ENCODE peak calls at places on chromosomes 11 and 22, in five cellular contexts. E is heart right ventricle, G is Peyer's patch, U is body of pancreas, J is A549. F is an unnamed sample.

GRCh38 chr22:49195636-49196035 is 632.0 kb downstream of the BRD1 start:
- DNase-seq in J (no peak), E (no peak), U (no peak), G (peak; percentile 37), F (no peak)

GRCh38 chr22:50622723-50623327 is 5.1 kb downstream of the ARSA start:
- DNase-seq in U (peak; percentile 96), G (peak; percentile 95), J (no peak), E (no peak), F (peak; percentile 79)

GRCh38 chr11:63404536-63404935 is 35.0 kb downstream of the SLC22A9 start:
- DNase-seq in U (peak; percentile 85), E (no peak), J (no peak), G (no peak), F (no peak)

GRCh38 chr11:5618807-5619206 is 6.0 kb upstream of the TRIM34 start:
- DNase-seq in G (no peak), E (no peak), J (no peak), U (no peak), F (no peak)

GRCh38 chr11:103744496-103745153 is 291.8 kb upstream of the DDI1 start:
- DNase-seq in U (no peak), J (no peak), E (no peak), G (no peak), F (no peak)

GRCh38 chr11:75810637-75811383 is 4.2 kb upstream of the UVRAG start:
- DNase-seq in G (no peak), J (no peak), E (no peak), U (no peak), F (no peak)

GRCh38 chr11:119493712-119494111 is 70.7 kb upstream of the THY1 start:
- DNase-seq in U (peak; percentile 12), E (no peak), G (no peak), J (no peak), F (peak; percentile 48)

GRCh38 chr11:58028687-58029411 is 1.9 kb upstream of the OR6Q1 start:
- DNase-seq in U (peak; percentile 25), E (no peak), G (no peak), J (no peak), F (no peak)

GRCh38 chr11:135033545-135033944 is 621.5 kb upstream of the B3GAT1 start:
- DNase-seq in E (no peak), J (no peak), G (no peak), U (no peak), F (no peak)

GRCh38 chr11:111573821-111574249 is 28.4 kb upstream of the SIK2 start:
- DNase-seq in E (no peak), J (no peak), G (no peak), U (no peak), F (no peak)

GRCh38 chr22:20956258-20957117 is 10.6 kb upstream of the AIFM3 start:
- DNase-seq in J (peak; percentile 23), U (peak; percentile 32), E (no peak), G (peak; percentile 83), F (no peak)

GRCh38 chr22:19626666-19627065 is 87.6 kb upstream of the SEPTIN5 start:
- DNase-seq in U (no peak), E (no peak), J (no peak), G (no peak), F (no peak)

GRCh38 chr11:134340354-134340964 is 8.7 kb downstream of the GLB1L2 start:
- DNase-seq in G (no peak), J (no peak), U (no peak), E (no peak), F (no peak)

GRCh38 chr11:24697722-24698121 is 200.9 kb downstream of the LUZP2 start:
- DNase-seq in J (no peak), U (no peak), E (no peak), G (no peak), F (no peak)

GRCh38 chr11:65557280-65558001 is 718 bp downstream of the LTBP3 start:
- DNase-seq in G (no peak), J (no peak), U (no peak), E (peak; percentile 43), F (no peak)

GRCh38 chr11:43124272-43124920 is 187.4 kb upstream of the API5 start:
- DNase-seq in U (no peak), E (no peak), G (no peak), J (no peak), F (no peak)

GRCh38 chr11:130043575-130043974 is 26.1 kb upstream of the APLP2 start:
- DNase-seq in G (no peak), U (peak; percentile 35), E (no peak), J (no peak), F (no peak)

GRCh38 chr11:118889796-118890195 is 6.1 kb downstream of the CXCR5 start:
- DNase-seq in U (peak; percentile 83), J (no peak), E (peak; percentile 73), G (no peak), F (no peak)

GRCh38 chr11:125315088-125315740 is 150.7 kb downstream of the PKNOX2 start:
- DNase-seq in U (peak; percentile 56), E (peak; percentile 76), J (no peak), G (no peak), F (no peak)

GRCh38 chr11:70099578-70100282 is 21.6 kb downstream of the ANO1 start:
- DNase-seq in G (no peak), J (no peak), U (no peak), E (no peak), F (no peak)

GRCh38 chr11:73423506-73423905 is 47.3 kb downstream of the RELT start:
- DNase-seq in G (no peak), E (no peak), J (no peak), U (no peak), F (no peak)

GRCh38 chr22:24950272-24950902 is 2.1 kb upstream of the KIAA1671 start:
- DNase-seq in E (no peak), J (no peak), U (no peak), G (no peak), F (no peak)

GRCh38 chr11:131198646-131199285 is 171.6 kb upstream of the NTM start:
- DNase-seq in J (no peak), G (no peak), E (no peak), U (no peak), F (no peak)

GRCh38 chr22:20380486-20380885 is 13.5 kb upstream of the ZNF74 start:
- DNase-seq in G (no peak), U (no peak), J (no peak), E (no peak), F (no peak)

GRCh38 chr11:34466802-34467488 is 28.2 kb downstream of the CAT start:
- DNase-seq in E (no peak), G (no peak), J (no peak), U (no peak), F (no peak)

GRCh38 chr11:133934096-133934495 is 22.7 kb downstream of the IGSF9B start:
- DNase-seq in G (no peak), J (no peak), E (no peak), U (no peak), F (no peak)

DNA sequence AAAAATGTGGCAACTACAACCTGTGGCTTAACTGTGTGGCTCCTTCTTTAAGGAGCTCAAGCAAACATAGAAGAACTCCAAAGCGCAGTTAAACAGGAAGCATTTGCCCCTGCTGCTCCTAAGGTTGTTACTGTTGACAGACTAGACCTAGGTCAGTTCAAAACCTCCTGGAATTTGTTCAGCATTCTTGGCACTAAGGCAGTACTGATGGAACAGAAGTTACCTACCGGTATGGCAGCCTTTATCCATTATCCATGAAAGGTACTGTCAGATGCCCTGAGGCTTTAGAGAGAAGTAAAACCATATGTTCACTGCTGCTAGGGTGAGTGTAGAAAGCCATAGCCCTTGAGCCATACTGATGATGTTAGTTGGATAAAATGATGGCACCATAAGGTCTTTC is 916.5 kb upstream of the FAT3 start:
- DNase-seq in E (no peak), J (no peak), G (no peak), U (no peak), F (no peak)
- H3K9me3 ChIP-seq in E (no peaks in the 10 kb centered on the region), J (no peaks in the 10 kb centered on the region), G (no peaks in the 10 kb centered on the region), U (no peaks in the 10 kb centered on the region), F (no peaks in the 10 kb centered on the region)

DNA sequence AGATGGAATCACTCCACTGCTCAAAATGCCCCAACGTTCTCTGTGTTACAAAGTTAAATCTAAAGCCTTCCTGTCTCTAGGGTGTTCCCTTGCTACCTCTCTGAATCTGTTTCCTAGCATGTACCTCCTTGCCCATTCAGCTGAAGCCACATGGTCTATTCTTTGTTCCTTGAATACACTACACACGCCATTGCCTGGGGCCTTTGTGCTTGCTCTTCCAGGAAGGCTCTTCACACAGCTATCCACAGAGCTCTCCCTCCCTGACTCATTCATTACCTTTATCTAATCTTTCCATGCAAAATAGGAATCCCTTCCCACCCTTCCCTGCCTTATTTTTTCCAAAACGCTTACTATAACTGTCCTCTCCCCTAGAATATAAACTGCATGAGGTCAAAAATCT is 65.0 kb downstream of the UBASH3B start:
- DNase-seq in J (no peak), E (no peak), U (no peak), G (no peak), F (no peak)
- TF ChIP-seq CTCF in J (no peak), E (no peak), U (no peak), G (no peak), F (no peak)

GRCh38 chr22:47398921-47399790 is 636.7 kb downstream of the TBC1D22A start:
- DNase-seq in U (no peak), G (peak; percentile 8), J (no peak), E (no peak), F (no peak)

GRCh38 chr22:47398491-47398890 is 636.0 kb downstream of the TBC1D22A start:
- DNase-seq in G (peak; percentile 22), U (no peak), E (no peak), J (no peak), F (no peak)

GRCh38 chr22:47396515-47396914 is 634.1 kb downstream of the TBC1D22A start:
- DNase-seq in U (no peak), G (peak; percentile 40), E (no peak), J (no peak), F (no peak)

GRCh38 chr22:47396105-47396504 is 633.7 kb downstream of the TBC1D22A start:
- DNase-seq in J (no peak), U (no peak), G (peak; percentile 23), E (no peak), F (no peak)

DNA sequence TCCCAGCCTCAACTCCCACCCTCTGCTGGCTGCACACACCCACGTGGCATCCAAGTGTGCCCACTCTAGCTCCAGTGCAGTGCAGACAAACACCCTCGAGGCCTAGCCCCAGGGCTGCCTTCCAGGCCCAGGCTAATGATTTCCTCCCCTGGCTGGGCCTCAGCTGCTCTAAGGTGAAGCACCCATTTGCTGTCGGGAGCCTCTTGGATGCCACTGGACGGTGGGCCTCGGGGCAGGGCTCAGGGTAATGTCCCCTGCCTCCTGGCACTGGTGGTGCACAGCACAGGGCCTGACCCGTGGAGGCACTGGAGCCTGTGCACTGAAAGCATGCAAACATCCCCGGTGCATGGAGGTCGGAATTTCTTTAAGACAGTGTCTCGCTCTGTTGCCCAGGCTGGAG is 635.2 kb downstream of the TBC1D22A start:
- DNase-seq in G (peak; percentile 40), J (no peak), U (no peak), E (no peak), F (no peak)
- H3K9me3 ChIP-seq in G (no peaks in the 10 kb centered on the region), J (no peaks in the 10 kb centered on the region), U (no peaks in the 10 kb centered on the region), E (no peaks in the 10 kb centered on the region), F (no peaks in the 10 kb centered on the region)

GRCh38 chr11:66687831-66688281 is 10.2 kb upstream of the RBM4B start:
- DNase-seq in E (no peak), G (no peak), U (no peak), J (no peak), F (no peak)

GRCh38 chr11:66686100-66686785 is 8.6 kb upstream of the RBM4B start:
- DNase-seq in E (no peak), G (no peak), U (no peak), J (no peak), F (no peak)

GRCh38 chr11:66685276-66686099 is 7.8 kb upstream of the RBM4B start:
- DNase-seq in E (no peak), U (no peak), G (no peak), J (no peak), F (no peak)

GRCh38 chr11:66688561-66689534 is 11.2 kb upstream of the RBM4B start:
- DNase-seq in G (no peak), E (no peak), J (no peak), U (no peak), F (no peak)

GRCh38 chr11:66686801-66687750 is 9.4 kb upstream of the RBM4B start:
- DNase-seq in G (no peak), J (no peak), E (no peak), U (no peak), F (no peak)
- TF ChIP-seq CTCF in G (no peak), J (no peak), E (no peak), U (no peak), F (no peak)

F was measured in left lung.